ENCODE peak calls at places on chromosomes 3 and 15, in nine cellular contexts. U, Q, T, B, Z, P, D, N and Y are unnamed samples.
A peak's percentile ranks its signal among the peaks of the same experiment; 100 is the strongest.

GRCh38 chr3:148077318-148077923 is 620.3 kb upstream of the AGTR1 start:
- DNase-seq in U (peak; percentile 33), Q (peak; percentile 14), T (no peak), B (no peak), Z (no peak), P (peak; percentile 67), D (peak; percentile 43), N (peak; percentile 11), Y (no peak)

GRCh38 chr3:139325551-139325950 is 18.3 kb upstream of the MRPS22 start:
- DNase-seq in U (no peak), Q (no peak), T (peak; percentile 74), B (no peak), Z (no peak), P (no peak), D (no peak), N (no peak), Y (no peak)

GRCh38 chr3:33612641-33613040 is 105.4 kb downstream of the CLASP2 start:
- DNase-seq in U (no peak), Q (no peak), T (no peak), B (no peak), Z (no peak), P (peak; percentile 98), D (no peak), N (no peak), Y (no peak)

GRCh38 chr3:101780661-101781060 is 1.6 kb downstream of the NXPE3 start:
- DNase-seq in U (peak; percentile 86), Q (peak; percentile 60), T (no peak), B (no peak), Z (peak; percentile 22), P (no peak), D (peak; percentile 75), N (peak; percentile 53), Y (no peak)

GRCh38 chr3:73786346-73786807 is 161.6 kb upstream of the PDZRN3 start:
- DNase-seq in U (peak; percentile 98), Q (peak; percentile 74), T (peak; percentile 90), B (no peak), Z (peak; percentile 17), P (peak; percentile 22), D (peak; percentile 43), N (no peak), Y (no peak)

GRCh38 chr3:126373682-126374601 is 16.7 kb upstream of the KLF15 start:
- DNase-seq in U (no peak), Q (no peak), T (peak; percentile 69), B (no peak), Z (no peak), P (no peak), D (no peak), N (no peak), Y (no peak)

GRCh38 chr15:85941186-85941855 is 138.3 kb upstream of the AGBL1 start:
- DNase-seq in U (no peak), Q (no peak), T (no peak), B (no peak), Z (no peak), P (peak; percentile 32), D (peak; percentile 35), N (no peak), Y (no peak)

GRCh38 chr3:137116619-137117018 is 158.8 kb downstream of the IL20RB start:
- DNase-seq in U (no peak), Q (no peak), T (no peak), B (no peak), Z (no peak), P (no peak), D (no peak), N (no peak), Y (no peak)

GRCh38 chr3:30078736-30079135 is 527.7 kb upstream of the TGFBR2 start:
- DNase-seq in U (no peak), Q (no peak), T (no peak), B (no peak), Z (no peak), P (no peak), D (no peak), N (no peak), Y (no peak)

GRCh38 chr15:61041886-61042285 is 187.2 kb downstream of the RORA start:
- DNase-seq in U (no peak), Q (no peak), T (no peak), B (no peak), Z (no peak), P (no peak), D (no peak), N (no peak), Y (no peak)

GRCh38 chr15:62549345-62549970 is 384.4 kb upstream of the C2CD4B start:
- DNase-seq in U (peak; percentile 38), Q (no peak), T (no peak), B (no peak), Z (no peak), P (peak; percentile 74), D (peak; percentile 49), N (peak; percentile 71), Y (no peak)

GRCh38 chr3:57896046-57896445 is 112.2 kb upstream of the FLNB start:
- DNase-seq in U (no peak), Q (no peak), T (no peak), B (no peak), Z (no peak), P (no peak), D (no peak), N (no peak), Y (no peak)